ENCODE peak calls at places on chromosomes 1 and 21, in ten cellular contexts. D is Panc1, M is body of pancreas, Z is colonic mucosa, O is psoas muscle, L is tibial artery, N is pancreas, P is lower lobe of right lung, B is sigmoid colon, T is K562. Q is an unnamed sample.

GRCh38 chr1:29437946-29438345 is 201.6 kb downstream of the PTPRU start:
- DNase-seq in D (no peak), M (no peak), Z (no peak), O (no peak), L (peak), N (no peak), P (no peak), B (no peak), T (no peak), Q (no peak)

GRCh38 chr1:198829948-198830347 is 191.1 kb downstream of the PTPRC start:
- DNase-seq in D (no peak), M (no peak), Z (no peak), O (no peak), L (no peak), N (no peak), P (no peak), B (no peak), T (no peak), Q (no peak)

GRCh38 chr1:149928388-149928724 is 753 bp upstream of the SF3B4 start:
- DNase-seq in D (no peak), M (no peak), Z (no peak), O (no peak), L (no peak), N (no peak), P (no peak), B (no peak), T (no peak), Q (no peak)

GRCh38 chr21:38913120-38913975 is 107.6 kb downstream of the ETS2 start:
- DNase-seq in D (no peak), M (peak), Z (peak), O (peak), L (peak), N (peak), P (peak), B (peak), T (peak), Q (peak)

GRCh38 chr1:195466639-195467038 is 1141.6 kb downstream of the KCNT2 start:
- DNase-seq in D (no peak), M (no peak), Z (no peak), O (no peak), L (no peak), N (no peak), P (no peak), B (no peak), T (no peak), Q (no peak)

GRCh38 chr1:46522969-46523320 is 28.5 kb downstream of the KNCN start:
- DNase-seq in D (no peak), M (no peak), Z (no peak), O (no peak), L (no peak), N (no peak), P (peak), B (no peak), T (no peak), Q (no peak)

GRCh38 chr1:33515607-33516006 is 43.2 kb downstream of the ZSCAN20 start:
- DNase-seq in D (no peak), M (no peak), Z (no peak), O (no peak), L (no peak), N (no peak), P (no peak), B (no peak), T (no peak), Q (no peak)

GRCh38 chr1:70427976-70428375 is 16.9 kb downstream of the CTH start:
- DNase-seq in D (no peak), M (no peak), Z (no peak), O (no peak), L (no peak), N (no peak), P (no peak), B (no peak), T (no peak), Q (no peak)

GRCh38 chr1:181802466-181802865 is 259.0 kb downstream of the ZNF648 start:
- DNase-seq in D (no peak), M (no peak), Z (no peak), O (no peak), L (no peak), N (no peak), P (no peak), B (no peak), T (no peak), Q (no peak)

GRCh38 chr1:214552174-214552608 is 789 bp upstream of the PTPN14 start:
- DNase-seq in D (no peak), M (peak), Z (peak), O (peak), L (peak), N (peak), P (peak), B (peak), T (no peak), Q (peak)

DNA sequence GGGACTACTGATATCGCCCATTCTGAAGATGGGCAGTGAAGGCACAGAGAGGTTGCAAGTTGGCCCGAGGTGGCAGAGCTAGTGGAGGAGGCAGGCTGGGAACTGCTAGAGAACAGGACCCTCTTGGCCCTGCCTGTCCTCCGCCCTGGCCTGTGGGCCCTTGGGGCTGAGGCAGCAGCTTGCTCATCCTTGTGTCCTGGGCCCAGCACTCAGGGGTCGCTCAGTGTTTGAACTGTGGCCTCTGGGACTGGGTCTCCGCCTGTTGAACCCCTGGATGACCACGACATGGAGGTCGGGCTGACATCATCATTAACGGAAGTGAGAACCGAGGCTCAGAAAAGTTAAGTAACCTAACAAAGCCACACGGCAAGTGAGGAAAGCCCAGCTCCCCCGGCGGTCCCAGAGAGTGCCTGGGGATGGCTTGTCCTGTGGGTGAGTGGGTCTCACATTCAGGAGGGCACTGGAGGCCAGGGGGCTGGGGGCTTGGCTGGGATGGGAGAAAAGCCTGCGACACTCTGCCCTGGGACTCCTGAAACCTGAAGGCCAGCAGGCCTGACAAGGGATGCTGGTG is 23.0 kb upstream of the DDOST start:
- DNase-seq in D (no peak), M (no peak), Z (no peak), O (no peak), L (no peak), N (no peak), P (no peak), B (no peak), T (no peak), Q (no peak)
- H3K27ac ChIP-seq in D (no peak), M (no peak), Z (no peak), O (peak), L (no peak), N (no peak), P (peak), B (peak), T (no peak), Q (no peak)

DNA sequence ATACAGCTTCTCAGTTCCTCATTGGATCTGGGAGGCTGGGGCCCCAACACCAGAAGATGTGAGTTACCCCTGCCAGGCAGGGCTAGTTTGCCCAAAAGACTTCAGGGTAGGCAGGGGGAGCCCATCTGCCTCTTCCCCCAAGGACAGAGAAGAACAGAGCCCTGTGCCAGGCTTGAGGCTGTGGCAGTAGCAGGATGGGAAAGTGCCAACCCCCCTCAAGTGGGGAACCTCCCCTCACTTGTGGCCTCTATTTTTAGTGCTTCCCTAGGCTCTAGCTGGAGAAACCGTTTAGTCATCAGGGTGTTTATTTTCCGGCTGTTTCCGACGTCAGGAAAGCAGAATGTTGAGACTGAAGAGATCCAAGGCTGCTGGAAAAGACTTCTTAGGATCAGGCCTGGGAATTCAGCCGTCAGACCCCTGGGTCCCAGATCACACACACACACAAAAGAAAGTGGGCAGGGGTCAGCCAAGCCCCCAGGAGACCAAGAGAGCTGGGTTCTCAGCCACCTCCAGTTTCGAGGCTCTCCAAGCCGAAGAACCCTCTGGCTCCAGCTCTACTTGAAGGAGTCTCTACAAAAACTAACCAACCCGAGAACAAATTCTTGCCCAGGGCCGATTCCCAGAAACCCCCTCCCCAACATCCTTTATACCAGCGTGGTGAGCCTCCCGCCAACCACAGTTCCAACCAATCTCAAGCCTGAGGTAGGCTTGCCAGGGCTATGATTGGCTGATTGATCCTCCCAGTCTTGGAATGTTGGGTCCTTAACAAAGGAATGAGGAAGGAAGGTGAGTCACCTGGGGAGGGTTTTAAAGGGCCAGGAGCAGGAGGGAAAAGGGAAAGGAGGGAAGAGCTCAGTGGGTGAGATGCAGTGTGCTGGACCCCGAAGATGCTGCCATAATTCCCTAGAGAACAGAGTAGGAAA is 2.4 kb upstream of the MEF2D start:
- DNase-seq in D (peak), M (peak), Z (peak), O (peak), L (peak), N (peak), P (peak), B (peak), T (peak), Q (peak)
- H3K4me3 ChIP-seq in D (no peak), M (no peak), Z (no peak), O (peak), L (peak), N (no peak), P (peak), B (peak), T (no peak), Q (peak)

DNA sequence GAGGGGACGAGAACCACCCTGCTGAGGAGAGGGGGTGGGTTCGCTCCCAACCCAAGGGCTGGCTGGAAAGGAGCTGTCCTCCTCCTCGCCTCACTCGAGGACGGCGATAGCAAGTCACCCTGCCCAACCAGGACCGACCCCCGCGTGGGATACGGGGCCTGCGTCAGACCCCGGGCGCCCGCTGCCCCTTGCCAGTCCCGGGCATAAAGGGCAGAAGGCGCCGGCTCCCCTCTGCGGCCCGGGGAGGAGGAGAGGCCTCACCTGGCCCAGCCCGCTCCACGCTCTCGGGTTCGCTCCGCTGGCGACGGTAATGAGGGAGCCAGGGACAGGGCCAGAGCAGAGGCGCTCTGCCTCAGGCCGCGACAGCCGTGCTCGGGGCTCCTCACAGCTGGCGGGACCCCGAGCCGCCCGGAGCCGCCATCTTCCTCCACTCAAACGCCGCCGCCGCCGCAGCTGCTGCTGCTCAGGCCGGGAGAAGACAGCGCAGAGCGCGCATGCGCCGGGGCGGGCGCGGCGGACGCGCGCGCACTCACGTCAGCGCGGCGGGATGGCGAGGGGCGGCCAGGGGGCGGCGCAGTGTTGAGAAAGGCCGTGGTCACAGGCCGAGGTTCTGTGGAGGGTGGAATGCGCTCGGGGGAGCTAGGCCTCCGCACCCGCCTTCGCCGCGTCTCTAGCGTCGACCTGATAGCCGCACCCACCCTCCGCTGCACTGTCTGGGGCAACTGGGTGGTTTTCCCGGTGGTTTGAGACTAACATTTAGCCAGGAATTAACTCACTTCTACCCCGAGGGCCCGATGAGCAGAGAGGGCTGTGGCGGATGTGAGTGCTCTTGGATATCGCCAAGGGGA is at the start of gene FBXO42:
- DNase-seq in D (no peak), M (peak), Z (peak), O (peak), L (peak), N (peak), P (peak), B (peak), T (peak), Q (peak)
- TF ChIP-seq CTCF in D (no peak), M (peak), Z (peak), O (peak), L (peak), N (no peak), P (peak), B (peak), T (peak), Q (peak)

DNA sequence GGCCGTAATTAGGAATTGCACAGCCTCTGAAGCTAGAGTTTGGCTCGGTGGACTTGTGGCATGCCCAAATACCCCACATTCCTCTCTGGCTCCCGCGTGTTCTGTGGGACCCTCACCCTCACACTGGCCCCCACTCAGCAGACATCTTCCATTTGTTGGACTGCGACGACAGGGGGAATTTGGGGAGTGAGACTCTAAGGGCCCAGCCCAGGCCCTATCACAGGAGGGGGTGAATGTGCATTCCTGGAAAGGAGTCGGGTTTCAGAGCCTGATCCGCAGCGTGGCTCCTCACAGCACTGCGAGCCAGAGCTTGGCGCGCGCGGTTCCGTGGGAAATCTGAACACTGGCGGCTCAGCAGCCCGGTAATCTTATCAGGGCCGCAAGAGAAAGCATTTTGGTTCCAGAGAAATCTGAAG is 5.2 kb downstream of the RCSD1 start:
- DNase-seq in D (no peak), M (no peak), Z (no peak), O (peak), L (no peak), N (no peak), P (no peak), B (no peak), T (peak), Q (peak)
- H3K27ac ChIP-seq in D (no peak), M (no peak), Z (no peak), O (peak), L (peak), N (no peak), P (no peak), B (peak), T (peak), Q (peak)

GRCh38 chr1:8439015-8439702 is 121.2 kb downstream of the SLC45A1 start:
- DNase-seq in D (no peak), M (peak), Z (peak), O (peak), L (peak), N (peak), P (peak), B (peak), T (peak), Q (no peak)

GRCh38 chr1:8441466-8441865 is 123.6 kb downstream of the SLC45A1 start:
- DNase-seq in D (no peak), M (no peak), Z (no peak), O (no peak), L (no peak), N (no peak), P (no peak), B (no peak), T (no peak), Q (no peak)

GRCh38 chr1:8447616-8448150 is 129.8 kb downstream of the SLC45A1 start:
- DNase-seq in D (no peak), M (no peak), Z (no peak), O (no peak), L (no peak), N (no peak), P (no peak), B (no peak), T (no peak), Q (no peak)

GRCh38 chr1:8438449-8438848 is 120.5 kb downstream of the SLC45A1 start:
- DNase-seq in D (no peak), M (no peak), Z (no peak), O (no peak), L (no peak), N (no peak), P (no peak), B (peak), T (no peak), Q (no peak)

GRCh38 chr1:8443558-8444194 is 125.8 kb downstream of the SLC45A1 start:
- DNase-seq in D (no peak), M (no peak), Z (no peak), O (no peak), L (no peak), N (no peak), P (no peak), B (no peak), T (no peak), Q (no peak)
- H3K4me3 ChIP-seq in D (no peak), M (no peak), Z (no peak), O (no peak), L (no peak), N (no peak), P (no peak), B (no peak), T (no peak), Q (no peak)

GRCh38 chr1:216726435-216726834 is 3.2 kb upstream of the ESRRG start:
- DNase-seq in D (no peak), M (no peak), Z (no peak), O (no peak), L (no peak), N (no peak), P (no peak), B (no peak), T (no peak), Q (no peak)
- TF ChIP-seq CTCF in D (no peak), M (no peak), Z (no peak), O (no peak), L (no peak), N (no peak), P (no peak), B (no peak), T (no peak), Q (no peak)

Q was measured in coronary artery.